ENCODE peak calls at places on chromosome 2, in five cellular contexts. O is GM13977, K is astrocyte of the cerebellum, Y is coronary artery, G is kidney tubule cell. P is an unnamed sample.

GRCh38 chr2:100936070-100936741 is 65.9 kb upstream of the RPL31 start:
- DNase-seq in O (no peak), K (no peak), Y (peak), G (no peak), P (no peak)

GRCh38 chr2:47039502-47039870 is 115.6 kb downstream of the STPG4 start:
- DNase-seq in O (no peak), K (no peak), Y (no peak), G (no peak), P (no peak)

GRCh38 chr2:72989770-72990556 is 72.6 kb downstream of the EMX1 start:
- DNase-seq in O (no peak), K (no peak), Y (peak), G (no peak), P (no peak)

GRCh38 chr2:11477994-11478393 is 12.0 kb upstream of the E2F6 start:
- DNase-seq in O (peak), K (peak), Y (no peak), G (peak), P (peak)

GRCh38 chr2:201882353-201883095 is 76.2 kb downstream of the CDK15 start:
- DNase-seq in O (no peak), K (peak), Y (no peak), G (peak), P (no peak)

GRCh38 chr2:72895759-72896281 is 8.6 kb downstream of the SPR start:
- DNase-seq in O (no peak), K (no peak), Y (no peak), G (peak), P (no peak)

GRCh38 chr2:219207884-219208740 is 1.5 kb downstream of the ZFAND2B start:
- DNase-seq in O (no peak), K (no peak), Y (no peak), G (peak), P (no peak)

GRCh38 chr2:11385847-11386246 is 41.4 kb upstream of the ROCK2 start:
- DNase-seq in O (no peak), K (no peak), Y (no peak), G (no peak), P (no peak)

GRCh38 chr2:202494856-202495604 is 118.9 kb downstream of the BMPR2 start:
- DNase-seq in O (no peak), K (no peak), Y (no peak), G (no peak), P (no peak)

GRCh38 chr2:95391641-95392310 is 10.7 kb upstream of the FAHD2A start:
- DNase-seq in O (no peak), K (no peak), Y (peak), G (no peak), P (no peak)

GRCh38 chr2:204791230-204791629 is 246.0 kb downstream of the PARD3B start:
- DNase-seq in O (no peak), K (no peak), Y (no peak), G (no peak), P (no peak)

GRCh38 chr2:37720533-37721218 is 49.2 kb upstream of the CDC42EP3 start:
- DNase-seq in O (no peak), K (no peak), Y (no peak), G (no peak), P (no peak)

GRCh38 chr2:80242355-80242910 is 62.1 kb downstream of the LRRTM1 start:
- DNase-seq in O (no peak), K (no peak), Y (no peak), G (no peak), P (no peak)

GRCh38 chr2:5915926-5916325 is 223.7 kb downstream of the SOX11 start:
- DNase-seq in O (no peak), K (no peak), Y (no peak), G (peak), P (no peak)

GRCh38 chr2:4898706-4899105 is 793.5 kb upstream of the SOX11 start:
- DNase-seq in O (no peak), K (peak), Y (no peak), G (peak), P (peak)

GRCh38 chr2:223654384-223654915 is 52.3 kb upstream of the SCG2 start:
- DNase-seq in O (no peak), K (no peak), Y (no peak), G (peak), P (no peak)

GRCh38 chr2:205706769-205707375 is 24.6 kb downstream of the NRP2 start:
- DNase-seq in O (peak), K (peak), Y (no peak), G (peak), P (peak)

GRCh38 chr2:11566383-11566782 is 32.5 kb downstream of the GREB1 start:
- DNase-seq in O (no peak), K (no peak), Y (no peak), G (no peak), P (no peak)

GRCh38 chr2:240983361-240983995 is 14.9 kb upstream of the SNED1 start:
- DNase-seq in O (peak), K (no peak), Y (no peak), G (peak), P (no peak)

GRCh38 chr2:233761040-233761769 is 1.1 kb downstream of the UGT1A1 start:
- DNase-seq in O (no peak), K (no peak), Y (no peak), G (peak), P (no peak)

GRCh38 chr2:35168351-35168750 is 1187.2 kb upstream of the CRIM1 start:
- DNase-seq in O (no peak), K (no peak), Y (no peak), G (peak), P (no peak)

GRCh38 chr2:230902180-230902899 is 22.7 kb downstream of the GPR55 start:
- DNase-seq in O (peak), K (peak), Y (peak), G (peak), P (no peak)

GRCh38 chr2:233448220-233448559 is 93.9 kb downstream of the DGKD start:
- DNase-seq in O (no peak), K (no peak), Y (no peak), G (peak), P (no peak)

GRCh38 chr2:108449410-108450200 is 599 bp downstream of the GCC2 start:
- DNase-seq in O (peak), K (no peak), Y (no peak), G (peak), P (no peak)